ENCODE peak calls at places on chromosome 13, in four cellular contexts. N, L, E and D are unnamed samples.

GRCh38 chr13:110305949-110306339 is 1.0 kb downstream of the COL4A1 start:
- DNase-seq in N (peak; percentile 57), L (no peak), E (no peak), D (no peak)

GRCh38 chr13:46748300-46748699 is 48.7 kb downstream of the ESD start:
- DNase-seq in N (peak; percentile 31), L (no peak), E (no peak), D (no peak)

GRCh38 chr13:110509478-110509926 is 52.0 kb downstream of the RAB20 start:
- DNase-seq in N (no peak), L (no peak), E (no peak), D (no peak)

GRCh38 chr13:109496216-109496615 is 290.2 kb downstream of the IRS2 start:
- DNase-seq in N (no peak), L (no peak), E (no peak), D (no peak)

GRCh38 chr13:72754111-72754510 is 26.4 kb downstream of the BORA start:
- DNase-seq in N (no peak), L (no peak), E (no peak), D (no peak)

GRCh38 chr13:24361852-24362366 is 52.5 kb downstream of the C1QTNF9 start:
- DNase-seq in N (no peak), L (no peak), E (no peak), D (no peak)

GRCh38 chr13:30371649-30372265 is 50.5 kb upstream of the UBE2L5 start:
- DNase-seq in N (peak; percentile 68), L (no peak), E (peak; percentile 23), D (peak; percentile 47)

GRCh38 chr13:112588490-112589297 is 741 bp upstream of the TUBGCP3 start:
- DNase-seq in N (no peak), L (no peak), E (no peak), D (no peak)

GRCh38 chr13:35283856-35284255 is 192.6 kb downstream of the MAB21L1 start:
- DNase-seq in N (peak; percentile 3), L (no peak), E (peak; percentile 62), D (no peak)

GRCh38 chr13:110812111-110812868 is 98.8 kb downstream of the ING1 start:
- DNase-seq in N (peak; percentile 4), L (no peak), E (no peak), D (no peak)